ENCODE peak calls at places on chromosome 10, in ten cellular contexts. Q is IMR-90, C is fibroblast of the aortic adventitia, X is cardiac muscle cell, F is GM20000, I is transverse colon, U is Peyer's patch, T is tibial nerve, H is esophagus muscularis mucosa, L is Calu3. D is an unnamed sample.

GRCh38 chr10:43479275-43479674 is 42.4 kb downstream of the ZNF487 start:
- DNase-seq in Q (peak), C (peak), X (no peak), F (no peak), I (no peak), U (no peak), T (no peak), H (no peak), L (no peak), D (no peak)

GRCh38 chr10:89670926-89671325 is 25.9 kb upstream of the PANK1 start:
- DNase-seq in Q (peak), C (no peak), X (no peak), F (no peak), I (no peak), U (no peak), T (no peak), H (no peak), L (no peak), D (no peak)

GRCh38 chr10:34575882-34576281 is 239.2 kb downstream of the PARD3 start:
- DNase-seq in Q (peak), C (peak), X (no peak), F (no peak), I (no peak), U (no peak), T (no peak), H (no peak), L (no peak), D (no peak)

GRCh38 chr10:10223129-10223528 is 794.5 kb upstream of the CELF2 start:
- DNase-seq in Q (no peak), C (no peak), X (no peak), F (no peak), I (no peak), U (no peak), T (no peak), H (no peak), L (no peak), D (no peak)

GRCh38 chr10:33521904-33522303 is 187.4 kb upstream of the NRP1 start:
- DNase-seq in Q (no peak), C (no peak), X (no peak), F (no peak), I (no peak), U (no peak), T (no peak), H (no peak), L (no peak), D (no peak)

GRCh38 chr10:62459072-62459471 is 84.9 kb downstream of the ZNF365 start:
- DNase-seq in Q (peak), C (peak), X (no peak), F (no peak), I (no peak), U (no peak), T (no peak), H (no peak), L (no peak), D (no peak)

GRCh38 chr10:123245264-123245663 is 91.1 kb downstream of the BUB3 start:
- DNase-seq in Q (no peak), C (no peak), X (no peak), F (no peak), I (no peak), U (no peak), T (no peak), H (no peak), L (no peak), D (no peak)

GRCh38 chr10:25080880-25081581 is 64.6 kb downstream of the THNSL1 start:
- DNase-seq in Q (peak), C (peak), X (peak), F (peak), I (peak), U (peak), T (peak), H (peak), L (peak), D (peak)

GRCh38 chr10:70753841-70754621 is 31.1 kb downstream of the TBATA start:
- DNase-seq in Q (peak), C (peak), X (peak), F (no peak), I (no peak), U (peak), T (no peak), H (no peak), L (no peak), D (no peak)

GRCh38 chr10:99920901-99921300 is 88.8 kb downstream of the DNMBP start:
- DNase-seq in Q (peak), C (peak), X (no peak), F (no peak), I (no peak), U (no peak), T (no peak), H (no peak), L (no peak), D (no peak)

GRCh38 chr10:10528563-10528910 is 489.1 kb upstream of the CELF2 start:
- DNase-seq in Q (peak), C (peak), X (no peak), F (no peak), I (no peak), U (no peak), T (no peak), H (no peak), L (no peak), D (no peak)

GRCh38 chr10:96740579-96741281 is 20.4 kb upstream of the PIK3AP1 start:
- DNase-seq in Q (no peak), C (no peak), X (no peak), F (no peak), I (peak), U (no peak), T (peak), H (no peak), L (no peak), D (no peak)

GRCh38 chr10:69411476-69411875 is 5.2 kb downstream of the TACR2 start:
- DNase-seq in Q (no peak), C (no peak), X (no peak), F (no peak), I (no peak), U (no peak), T (no peak), H (no peak), L (no peak), D (no peak)

GRCh38 chr10:120917521-120918250 is 66.5 kb downstream of the WDR11 start:
- DNase-seq in Q (no peak), C (no peak), X (no peak), F (no peak), I (no peak), U (no peak), T (no peak), H (peak), L (no peak), D (no peak)

GRCh38 chr10:120014031-120014430 is 121.5 kb downstream of the SEC23IP start:
- DNase-seq in Q (no peak), C (no peak), X (no peak), F (no peak), I (no peak), U (no peak), T (no peak), H (no peak), L (no peak), D (no peak)

GRCh38 chr10:29102233-29102632 is 186.6 kb upstream of the LYZL1 start:
- DNase-seq in Q (no peak), C (peak), X (no peak), F (no peak), I (no peak), U (no peak), T (no peak), H (no peak), L (peak), D (no peak)

GRCh38 chr10:46555713-46556514 is 544 bp downstream of the GPRIN2 start:
- DNase-seq in Q (no peak), C (no peak), X (peak), F (no peak), I (peak), U (peak), T (peak), H (no peak), L (peak), D (peak)

GRCh38 chr10:126536148-126536547 is 134.3 kb downstream of the C10orf90 start:
- DNase-seq in Q (peak), C (peak), X (peak), F (no peak), I (no peak), U (no peak), T (no peak), H (peak), L (no peak), D (no peak)

GRCh38 chr10:107616463-107617131 is 452.1 kb upstream of the SORCS1 start:
- DNase-seq in Q (peak), C (peak), X (no peak), F (no peak), I (no peak), U (no peak), T (no peak), H (no peak), L (no peak), D (no peak)

GRCh38 chr10:77274046-77274795 is 363.4 kb downstream of the KCNMA1 start:
- DNase-seq in Q (peak), C (no peak), X (no peak), F (no peak), I (no peak), U (no peak), T (no peak), H (no peak), L (no peak), D (no peak)

GRCh38 chr10:102629661-102630614 is 14.3 kb upstream of the TRIM8 start:
- DNase-seq in Q (peak), C (peak), X (peak), F (no peak), I (no peak), U (no peak), T (no peak), H (no peak), L (peak), D (no peak)

GRCh38 chr10:73772280-73773151 is 9.3 kb upstream of the CHCHD1 start:
- DNase-seq in Q (peak), C (peak), X (peak), F (peak), I (peak), U (peak), T (peak), H (peak), L (peak), D (peak)

GRCh38 chr10:1648648-1649047 is 88.7 kb downstream of the ADARB2 start:
- DNase-seq in Q (no peak), C (no peak), X (no peak), F (peak), I (no peak), U (no peak), T (no peak), H (no peak), L (no peak), D (no peak)

GRCh38 chr10:132175907-132176581 is 10.7 kb upstream of the DPYSL4 start:
- DNase-seq in Q (no peak), C (no peak), X (peak), F (no peak), I (no peak), U (no peak), T (no peak), H (no peak), L (no peak), D (peak)

GRCh38 chr10:114638874-114639625 is 19.0 kb downstream of the ABLIM1 start:
- DNase-seq in Q (peak), C (peak), X (no peak), F (no peak), I (no peak), U (no peak), T (no peak), H (no peak), L (no peak), D (no peak)

GRCh38 chr10:68516766-68517165 is 10.6 kb downstream of the SLC25A16 start:
- DNase-seq in Q (peak), C (peak), X (no peak), F (no peak), I (no peak), U (no peak), T (no peak), H (no peak), L (no peak), D (no peak)

GRCh38 chr10:61847087-61847486 is 54.4 kb upstream of the ARID5B start:
- DNase-seq in Q (no peak), C (peak), X (no peak), F (no peak), I (no peak), U (no peak), T (no peak), H (no peak), L (no peak), D (no peak)

GRCh38 chr10:112775892-112776679 is 174.0 kb upstream of the TCF7L2 start:
- DNase-seq in Q (no peak), C (no peak), X (no peak), F (no peak), I (no peak), U (no peak), T (no peak), H (peak), L (peak), D (no peak)

GRCh38 chr10:88318803-88319202 is 264.3 kb downstream of the RNLS start:
- DNase-seq in Q (no peak), C (no peak), X (no peak), F (no peak), I (no peak), U (no peak), T (no peak), H (no peak), L (no peak), D (no peak)

GRCh38 chr10:62020362-62020730 is 118.8 kb downstream of the ARID5B start:
- DNase-seq in Q (no peak), C (no peak), X (no peak), F (no peak), I (no peak), U (no peak), T (no peak), H (no peak), L (no peak), D (no peak)

GRCh38 chr10:43120116-43120947 is 17.9 kb upstream of the CSGALNACT2 start:
- DNase-seq in Q (no peak), C (no peak), X (no peak), F (no peak), I (no peak), U (no peak), T (no peak), H (no peak), L (no peak), D (no peak)

GRCh38 chr10:6795571-6795970 is 215.5 kb upstream of the PRKCQ start:
- DNase-seq in Q (no peak), C (no peak), X (no peak), F (no peak), I (no peak), U (no peak), T (no peak), H (peak), L (no peak), D (no peak)

GRCh38 chr10:60849217-60849616 is 70.9 kb downstream of the CDK1 start:
- DNase-seq in Q (no peak), C (peak), X (no peak), F (no peak), I (no peak), U (no peak), T (no peak), H (no peak), L (no peak), D (no peak)

GRCh38 chr10:71045936-71046335 is 157.6 kb upstream of the PCBD1 start:
- DNase-seq in Q (no peak), C (no peak), X (no peak), F (no peak), I (no peak), U (no peak), T (no peak), H (no peak), L (no peak), D (no peak)

GRCh38 chr10:79264942-79265341 is 82.3 kb upstream of the PPIF start:
- DNase-seq in Q (peak), C (no peak), X (no peak), F (no peak), I (no peak), U (no peak), T (no peak), H (no peak), L (peak), D (no peak)

GRCh38 chr10:73948947-73949633 is 38.2 kb downstream of the PLAU start:
- DNase-seq in Q (no peak), C (no peak), X (no peak), F (no peak), I (no peak), U (no peak), T (no peak), H (no peak), L (no peak), D (no peak)

GRCh38 chr10:33239257-33239656 is 95.2 kb downstream of the NRP1 start:
- DNase-seq in Q (no peak), C (no peak), X (no peak), F (no peak), I (no peak), U (no peak), T (no peak), H (peak), L (no peak), D (no peak)

GRCh38 chr10:21532694-21533576 is 1.1 kb upstream of the MLLT10 start:
- DNase-seq in Q (no peak), C (no peak), X (no peak), F (no peak), I (no peak), U (no peak), T (no peak), H (no peak), L (no peak), D (no peak)

GRCh38 chr10:21534611-21535493 is 820 bp downstream of the MLLT10 start:
- DNase-seq in Q (peak), C (no peak), X (peak), F (peak), I (peak), U (peak), T (peak), H (no peak), L (peak), D (peak)

GRCh38 chr10:21535494-21535818 is 1.4 kb downstream of the MLLT10 start:
- DNase-seq in Q (no peak), C (no peak), X (no peak), F (no peak), I (no peak), U (no peak), T (no peak), H (no peak), L (no peak), D (no peak)

GRCh38 chr10:21531164-21531563 is 2.9 kb upstream of the MLLT10 start:
- DNase-seq in Q (peak), C (no peak), X (no peak), F (no peak), I (no peak), U (no peak), T (no peak), H (no peak), L (no peak), D (no peak)

DNA sequence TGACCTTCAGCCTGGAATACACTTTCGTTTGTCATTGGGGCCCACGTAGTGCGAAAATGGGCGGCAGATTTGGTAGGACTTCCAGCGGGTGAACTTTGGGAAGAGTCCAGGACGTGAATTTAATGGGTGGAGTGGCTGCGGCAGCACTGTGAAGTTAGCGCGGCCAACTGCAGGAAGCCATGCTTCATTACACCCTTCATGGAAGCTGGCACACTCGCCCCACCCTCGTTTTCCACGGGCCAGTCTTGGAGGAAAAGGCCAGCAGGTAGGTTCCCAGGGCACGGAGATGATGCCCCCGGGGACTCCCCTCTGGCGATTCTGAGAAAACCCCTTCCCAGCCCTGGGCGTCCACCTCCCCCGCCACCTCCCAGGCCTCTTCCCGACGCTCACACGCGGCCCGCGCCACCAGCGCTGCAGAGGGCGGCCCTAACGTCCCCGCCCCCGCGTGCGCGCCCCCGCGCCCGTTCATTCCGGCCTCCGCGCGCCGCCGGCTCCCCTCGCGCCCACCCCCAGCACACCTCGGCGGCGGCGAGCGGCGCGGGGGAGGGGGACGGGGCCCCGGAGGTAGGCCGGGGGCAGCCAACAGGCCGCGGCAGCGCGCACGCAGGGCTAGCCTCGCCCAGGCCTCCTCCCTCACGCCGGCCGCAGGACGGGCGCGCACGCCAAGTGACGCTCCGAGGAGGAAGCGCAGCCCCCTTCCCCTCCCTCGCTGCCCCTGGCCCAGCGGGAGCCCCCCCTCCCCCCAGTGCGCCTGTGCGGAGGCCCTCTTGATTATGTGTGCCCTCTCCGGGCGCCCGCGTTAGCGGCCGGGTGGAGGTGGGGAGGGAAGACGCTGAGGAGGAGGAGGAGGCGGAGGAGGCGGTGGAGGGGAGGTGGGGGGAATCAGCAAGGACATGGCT is at the start of gene MLLT10:
- DNase-seq in Q (peak), C (peak), X (peak), F (peak), I (peak), U (peak), T (peak), H (peak), L (peak), D (peak)
- TF ChIP-seq CTCF in Q (peak), C (peak), X (peak), F (no peak), I (peak), U (peak), T (no peak), H (no peak), L (no peak), D (peak)

DNA sequence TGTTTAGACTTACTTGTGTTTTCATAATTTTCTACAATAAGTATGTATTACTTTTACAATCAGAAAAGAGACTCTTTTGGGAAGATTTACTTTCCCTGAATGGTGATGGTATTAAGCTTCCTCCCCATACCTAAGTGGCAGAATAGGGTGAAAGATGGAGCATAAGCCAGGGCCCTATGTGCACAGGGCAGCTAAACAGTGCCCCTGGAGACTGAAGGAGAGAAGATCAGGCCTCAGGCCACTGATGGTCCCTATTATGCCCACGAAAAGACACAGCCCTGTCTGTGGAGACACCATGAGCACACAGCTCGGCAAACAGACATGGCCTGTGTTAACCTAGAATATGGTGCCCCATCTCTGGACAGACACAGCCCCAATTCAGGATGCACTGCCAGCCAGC is 139.4 kb downstream of the OAT start:
- DNase-seq in Q (no peak), C (no peak), X (no peak), F (no peak), I (no peak), U (no peak), T (no peak), H (no peak), L (no peak), D (no peak)
- TF ChIP-seq CTCF in Q (no peak), C (no peak), X (no peak), F (no peak), I (no peak), U (no peak), T (no peak), H (no peak), L (no peak), D (no peak)

GRCh38 chr10:44925811-44926760 is 14.9 kb downstream of the TMEM72 start:
- DNase-seq in Q (no peak), C (no peak), X (no peak), F (no peak), I (no peak), U (no peak), T (no peak), H (no peak), L (no peak), D (no peak)

GRCh38 chr10:44926771-44927751 is 15.9 kb downstream of the TMEM72 start:
- DNase-seq in Q (peak), C (peak), X (no peak), F (no peak), I (no peak), U (no peak), T (peak), H (no peak), L (no peak), D (no peak)

GRCh38 chr10:44924261-44925040 is 13.3 kb downstream of the TMEM72 start:
- DNase-seq in Q (no peak), C (no peak), X (no peak), F (no peak), I (no peak), U (no peak), T (no peak), H (no peak), L (no peak), D (no peak)

GRCh38 chr10:44923611-44924010 is 12.5 kb downstream of the TMEM72 start:
- DNase-seq in Q (no peak), C (no peak), X (no peak), F (no peak), I (no peak), U (no peak), T (no peak), H (no peak), L (no peak), D (no peak)

GRCh38 chr10:44925224-44925623 is 14.1 kb downstream of the TMEM72 start:
- DNase-seq in Q (peak), C (no peak), X (peak), F (no peak), I (no peak), U (no peak), T (no peak), H (no peak), L (peak), D (peak)
- TF ChIP-seq CTCF in Q (peak), C (peak), X (peak), F (no peak), I (no peak), U (no peak), T (no peak), H (no peak), L (peak), D (peak)

GRCh38 chr10:122113161-122113944 is 124.4 kb downstream of the TACC2 start:
- DNase-seq in Q (peak), C (peak), X (peak), F (peak), I (peak), U (peak), T (peak), H (peak), L (peak), D (peak)
- TF ChIP-seq CTCF in Q (peak), C (peak), X (peak), F (no peak), I (peak), U (peak), T (peak), H (no peak), L (peak), D (peak)

D was measured in neural crest cell.